ENCODE peak calls at places on chromosomes 12 and 14, in nine cellular contexts. P, S, O, Y, D, G, K, B and R are unnamed samples.

GRCh38 chr12:90058721-90059120 is 350.1 kb upstream of the ATP2B1 start:
- DNase-seq in P (peak), B (no peak), S (no peak), O (no peak), D (no peak), K (no peak), G (no peak), Y (peak), R (no peak)

GRCh38 chr14:37047996-37048395 is 124.4 kb downstream of the SLC25A21 start:
- DNase-seq in B (no peak), P (peak), K (no peak), Y (no peak), S (no peak), G (no peak), D (no peak), O (no peak), R (no peak)

GRCh38 chr12:115378296-115378695 is 694.3 kb upstream of the TBX3 start:
- DNase-seq in D (no peak), Y (no peak), P (no peak), G (peak), O (no peak), S (no peak), B (no peak), K (no peak), R (no peak)

GRCh38 chr12:119691202-119691846 is 23.4 kb downstream of the PRKAB1 start:
- DNase-seq in Y (no peak), K (no peak), B (no peak), S (no peak), D (no peak), P (no peak), G (no peak), O (no peak), R (no peak)

GRCh38 chr12:120262852-120263724 is 2.4 kb downstream of the PXN start:
- DNase-seq in D (no peak), S (no peak), B (no peak), K (no peak), G (no peak), O (no peak), P (no peak), Y (no peak), R (no peak)

GRCh38 chr12:52291267-52291935 is at the start of gene KRT81:
- DNase-seq in O (no peak), B (no peak), K (no peak), S (no peak), G (no peak), P (no peak), Y (no peak), D (no peak), R (no peak)

GRCh38 chr12:131363416-131363815 is 347.5 kb upstream of the SFSWAP start:
- DNase-seq in G (no peak), Y (no peak), P (no peak), O (no peak), B (no peak), S (no peak), D (no peak), K (no peak), R (no peak)

GRCh38 chr14:85421166-85421877 is 108.6 kb upstream of the FLRT2 start:
- DNase-seq in B (no peak), Y (no peak), D (no peak), K (no peak), O (no peak), G (no peak), P (peak), S (no peak), R (no peak)

GRCh38 chr12:56087220-56087619 is 7.3 kb downstream of the ERBB3 start:
- DNase-seq in D (no peak), S (no peak), Y (no peak), G (no peak), B (peak), P (no peak), O (no peak), K (no peak), R (no peak)

GRCh38 chr14:68408680-68409079 is 384.2 kb downstream of the ZFP36L1 start:
- DNase-seq in S (no peak), P (peak), O (peak), D (no peak), G (no peak), K (no peak), Y (no peak), B (no peak), R (no peak)

GRCh38 chr12:26790645-26790994 is 42.4 kb downstream of the ITPR2 start:
- DNase-seq in S (no peak), B (no peak), O (no peak), D (no peak), P (no peak), G (no peak), Y (peak), K (no peak), R (no peak)

GRCh38 chr14:22536853-22537338 is 52.1 kb downstream of the DAD1 start:
- DNase-seq in O (peak), S (peak), G (peak), Y (peak), K (peak), D (peak), P (peak), B (peak), R (peak)

GRCh38 chr14:103068351-103069073 is 11.2 kb upstream of the CDC42BPB start:
- DNase-seq in B (no peak), Y (no peak), P (no peak), G (peak), O (no peak), S (no peak), K (no peak), D (no peak), R (no peak)

GRCh38 chr12:101967506-101967905 is 90.1 kb downstream of the DRAM1 start:
- DNase-seq in Y (no peak), O (peak), G (no peak), S (no peak), P (no peak), D (no peak), B (no peak), K (no peak), R (no peak)

GRCh38 chr12:87344699-87345098 is 684.5 kb downstream of the C12orf50 start:
- DNase-seq in G (no peak), P (peak), K (no peak), O (no peak), S (no peak), B (no peak), D (no peak), Y (no peak), R (no peak)